ENCODE peak calls at places on chromosomes 1 and 21, in nine cellular contexts. D, A, H, V, U, I, E, Q and L are unnamed samples.

GRCh38 chr21:29347274-29347681 is 48.6 kb downstream of the BACH1 start:
- DNase-seq in D (no peak), A (no peak), H (no peak), V (no peak), U (no peak), I (peak; percentile 12), E (no peak), Q (no peak), L (no peak)

GRCh38 chr1:18972531-18972930 is 16.1 kb upstream of the IFFO2 start:
- DNase-seq in D (no peak), A (no peak), H (no peak), V (no peak), U (no peak), I (peak; percentile 45), E (no peak), Q (peak; percentile 45), L (peak; percentile 60)

GRCh38 chr1:97334454-97334853 is 586.4 kb downstream of the DPYD start:
- DNase-seq in D (no peak), A (no peak), H (no peak), V (no peak), U (no peak), I (peak; percentile 63), E (no peak), Q (no peak), L (peak; percentile 13)

GRCh38 chr1:207342351-207342750 is 20.9 kb downstream of the CD55 start:
- DNase-seq in D (no peak), A (no peak), H (no peak), V (no peak), U (no peak), I (no peak), E (no peak), Q (no peak), L (no peak)

GRCh38 chr1:196477262-196477661 is 131.0 kb downstream of the KCNT2 start:
- DNase-seq in D (no peak), A (no peak), H (no peak), V (no peak), U (no peak), I (no peak), E (no peak), Q (peak; percentile 22), L (no peak)

GRCh38 chr1:60510162-60510561 is 436.6 kb upstream of the C1orf87 start:
- DNase-seq in D (no peak), A (no peak), H (no peak), V (no peak), U (no peak), I (no peak), E (no peak), Q (no peak), L (peak; percentile 89)

GRCh38 chr1:180631197-180631765 is 541 bp upstream of the XPR1 start:
- DNase-seq in D (no peak), A (no peak), H (no peak), V (no peak), U (no peak), I (no peak), E (no peak), Q (no peak), L (no peak)

GRCh38 chr1:79069828-79070227 is 63.3 kb upstream of the ADGRL4 start:
- DNase-seq in D (no peak), A (no peak), H (no peak), V (no peak), U (no peak), I (no peak), E (no peak), Q (no peak), L (no peak)

GRCh38 chr1:179082308-179083030 is 599 bp downstream of the TOR3A start:
- DNase-seq in D (peak; percentile 38), A (peak; percentile 63), H (peak; percentile 76), V (peak; percentile 13), U (no peak), I (peak; percentile 14), E (peak; percentile 35), Q (no peak), L (peak; percentile 44)

GRCh38 chr1:15727424-15727823 is 8.6 kb upstream of the SLC25A34 start:
- DNase-seq in D (no peak), A (no peak), H (no peak), V (no peak), U (peak; percentile 28), I (no peak), E (no peak), Q (no peak), L (no peak)